ENCODE peak calls at places on chromosomes 11 and 22, in five cellular contexts. W is K562, F is HCT116, M is sigmoid colon, H is transverse colon. A is an unnamed sample.

GRCh38 chr11:9827700-9828099 is 163.8 kb downstream of the SWAP70 start:
- DNase-seq in W (no peak), F (no peak), M (no peak), H (no peak), A (no peak)

GRCh38 chr11:4991066-4991465 is 3.6 kb upstream of the OR51L1 start:
- DNase-seq in W (peak; percentile 60), F (no peak), M (no peak), H (no peak), A (no peak)

GRCh38 chr22:34105461-34106062 is 185.3 kb upstream of the LARGE1 start:
- DNase-seq in W (no peak), F (no peak), M (peak; percentile 76), H (peak; percentile 57), A (no peak)

GRCh38 chr11:27285761-27286160 is 77.3 kb downstream of the CCDC34 start:
- DNase-seq in W (no peak), F (no peak), M (no peak), H (no peak), A (no peak)

GRCh38 chr11:113971506-113972195 is 3.3 kb upstream of the HTR3A start:
- DNase-seq in W (no peak), F (no peak), M (no peak), H (no peak), A (no peak)

GRCh38 chr11:120816711-120817110 is 207.2 kb upstream of the TBCEL start:
- DNase-seq in W (no peak), F (no peak), M (no peak), H (no peak), A (no peak)

GRCh38 chr22:31105282-31105929 is 2.0 kb downstream of the SELENOM start:
- DNase-seq in W (no peak), F (no peak), M (peak; percentile 79), H (no peak), A (no peak)

GRCh38 chr11:91921974-91922373 is 302.6 kb upstream of the FAT3 start:
- DNase-seq in W (no peak), F (no peak), M (no peak), H (no peak), A (no peak)

GRCh38 chr11:103878646-103879045 is 157.8 kb upstream of the DDI1 start:
- DNase-seq in W (no peak), F (no peak), M (no peak), H (no peak), A (no peak)

GRCh38 chr22:45544588-45545170 is 42.0 kb downstream of the FBLN1 start:
- DNase-seq in W (no peak), F (no peak), M (no peak), H (no peak), A (no peak)

GRCh38 chr11:67309661-67310061 is 6.3 kb downstream of the SSH3 start:
- DNase-seq in W (no peak), F (no peak), M (no peak), H (peak; percentile 7), A (no peak)

GRCh38 chr11:34356918-34357645 is 728 bp downstream of the ABTB2 start:
- DNase-seq in W (no peak), F (no peak), M (peak; percentile 83), H (peak; percentile 48), A (peak; percentile 37)

GRCh38 chr11:13321431-13321830 is 43.8 kb downstream of the BMAL1 start:
- DNase-seq in W (no peak), F (no peak), M (no peak), H (no peak), A (no peak)

DNA sequence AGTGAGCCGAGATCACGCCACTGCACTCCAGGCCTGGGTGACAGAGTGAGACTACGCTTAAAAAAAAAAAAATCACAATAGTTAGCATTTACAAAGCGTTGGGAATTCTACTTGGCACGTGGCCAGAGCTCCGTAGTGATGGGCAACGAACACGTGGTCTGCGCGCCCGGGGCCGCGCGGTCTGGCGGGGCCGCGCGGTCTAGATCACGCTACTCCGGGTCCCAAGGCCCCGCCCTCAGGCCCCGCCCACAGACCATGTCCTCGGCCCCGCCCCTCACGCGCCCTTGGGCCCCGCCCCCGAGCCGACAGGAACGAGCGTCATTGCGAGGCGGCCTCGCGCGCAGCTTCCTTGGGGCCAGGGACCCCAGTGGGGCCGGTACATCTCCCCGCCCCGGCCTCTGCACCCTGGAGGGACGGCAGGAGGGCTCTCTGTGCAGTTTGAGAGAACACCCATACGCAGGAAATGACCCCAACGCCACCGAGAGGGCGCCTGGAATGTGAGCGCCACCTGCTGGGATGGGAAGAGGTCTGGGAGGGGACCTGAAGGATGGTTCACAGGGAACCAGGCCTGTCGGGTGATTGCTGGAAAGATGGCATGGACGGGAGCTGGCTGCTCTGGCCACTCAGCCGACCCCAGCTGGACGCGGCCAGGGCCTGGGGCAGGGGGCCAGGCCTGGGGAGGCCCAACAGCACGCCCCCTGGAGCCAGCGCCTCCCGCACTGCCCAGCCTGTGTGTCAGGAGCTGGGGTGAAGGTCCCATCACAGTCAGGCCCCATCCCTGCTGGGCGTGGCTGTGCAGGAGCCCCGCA is 2.0 kb upstream of the PTDSS2 start:
- DNase-seq in W (peak; percentile 96), F (peak; percentile 80), M (peak; percentile 97), H (peak; percentile 97), A (peak; percentile 92)
- TF ChIP-seq POLR2A in W (peak; percentile 84), F (peak; percentile 6), M (peak; percentile 82), H (peak; percentile 76), A (peak; percentile 56)

GRCh38 chr11:119481021-119481666 is 58.2 kb upstream of the THY1 start:
- DNase-seq in W (peak; percentile 87), F (no peak), M (peak; percentile 90), H (peak; percentile 82), A (peak; percentile 92)
- TF ChIP-seq POLR2AphosphoS5 in W (no peak), F (no peak), M (no peak), H (no peak), A (no peak)

DNA sequence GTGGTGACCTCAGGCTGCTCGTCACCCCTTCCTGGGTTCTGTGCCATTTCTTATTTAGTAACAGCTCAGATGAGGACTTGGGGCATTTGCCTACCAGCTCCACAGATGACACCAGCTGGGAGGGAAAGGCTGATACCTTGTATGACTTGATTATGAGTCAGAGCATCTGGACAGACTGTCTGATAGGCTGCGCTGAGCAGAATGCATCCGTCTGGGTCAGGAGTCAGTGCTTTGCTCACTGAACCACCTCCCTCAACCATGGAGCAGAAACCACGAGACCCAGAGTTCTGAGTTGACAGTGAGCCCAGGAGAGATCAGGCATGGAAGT is 6.8 kb downstream of the ST14 start:
- DNase-seq in W (peak; percentile 42), F (peak; percentile 82), M (no peak), H (peak; percentile 78), A (no peak)
- TF ChIP-seq POLR2A in W (no peak), F (no peak), M (no peak), H (peak; percentile 63), A (no peak)

GRCh38 chr11:123062158-123062891 is 389 bp upstream of the HSPA8 start:
- DNase-seq in W (peak; percentile 96), F (peak; percentile 97), M (peak; percentile 100), H (peak; percentile 99), A (peak; percentile 80)

GRCh38 chr11:123062892-123063395 is 1.0 kb upstream of the HSPA8 start:
- DNase-seq in W (no peak), F (no peak), M (no peak), H (no peak), A (no peak)

GRCh38 chr11:123063396-123064267 is 1.7 kb upstream of the HSPA8 start:
- DNase-seq in W (no peak), F (no peak), M (peak; percentile 79), H (peak; percentile 52), A (no peak)

GRCh38 chr11:123060265-123061000 is 1.5 kb downstream of the HSPA8 start:
- DNase-seq in W (no peak), F (no peak), M (no peak), H (peak; percentile 20), A (no peak)

DNA sequence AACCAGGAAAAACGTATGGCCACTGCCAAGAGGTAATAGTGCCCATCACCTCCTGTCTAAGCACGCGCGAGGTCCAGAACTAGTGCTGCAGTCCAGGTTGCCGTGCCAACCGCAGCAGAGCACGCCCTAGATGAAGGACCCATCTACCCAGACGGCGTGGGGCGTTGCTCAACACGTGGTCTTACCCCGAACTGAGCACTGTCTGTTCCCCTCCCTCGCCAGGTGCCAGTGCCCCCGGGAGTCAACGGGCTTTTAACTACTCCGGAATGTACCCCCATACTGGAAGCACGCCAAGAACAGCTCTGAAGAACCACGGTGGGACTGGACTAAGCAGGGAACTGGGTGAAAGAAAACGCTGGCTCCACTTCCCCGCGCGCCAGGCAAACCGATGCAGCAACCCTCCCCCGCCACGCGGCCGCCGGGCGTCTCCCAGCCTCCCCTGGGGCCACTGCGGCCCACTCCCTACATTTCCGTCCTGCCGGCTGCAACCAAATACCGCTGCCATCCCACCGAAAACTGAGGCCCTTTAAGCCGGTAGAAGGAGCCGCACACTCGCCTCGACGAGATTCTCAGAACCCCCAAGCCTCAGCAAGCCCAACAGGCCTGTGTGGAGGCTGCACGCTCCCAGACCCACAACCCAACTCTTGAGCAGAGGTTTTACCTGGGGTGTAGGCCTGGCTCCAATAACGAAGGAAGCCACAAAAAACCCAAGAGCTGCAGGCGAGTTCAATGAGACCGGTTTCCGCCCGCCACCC is at the start of gene HSPA8:
- DNase-seq in W (peak; percentile 32), F (no peak), M (peak; percentile 90), H (peak; percentile 75), A (no peak)
- TF ChIP-seq POLR2AphosphoS5 in W (peak; percentile 96), F (peak; percentile 97), M (peak; percentile 99), H (peak; percentile 98), A (peak; percentile 98)

GRCh38 chr11:119015054-119015611 is 3.0 kb downstream of the RPS25 start:
- DNase-seq in W (peak; percentile 18), F (no peak), M (peak; percentile 7), H (no peak), A (no peak)
- TF ChIP-seq POLR2A in W (peak; percentile 40), F (no peak), M (no peak), H (no peak), A (no peak)

DNA sequence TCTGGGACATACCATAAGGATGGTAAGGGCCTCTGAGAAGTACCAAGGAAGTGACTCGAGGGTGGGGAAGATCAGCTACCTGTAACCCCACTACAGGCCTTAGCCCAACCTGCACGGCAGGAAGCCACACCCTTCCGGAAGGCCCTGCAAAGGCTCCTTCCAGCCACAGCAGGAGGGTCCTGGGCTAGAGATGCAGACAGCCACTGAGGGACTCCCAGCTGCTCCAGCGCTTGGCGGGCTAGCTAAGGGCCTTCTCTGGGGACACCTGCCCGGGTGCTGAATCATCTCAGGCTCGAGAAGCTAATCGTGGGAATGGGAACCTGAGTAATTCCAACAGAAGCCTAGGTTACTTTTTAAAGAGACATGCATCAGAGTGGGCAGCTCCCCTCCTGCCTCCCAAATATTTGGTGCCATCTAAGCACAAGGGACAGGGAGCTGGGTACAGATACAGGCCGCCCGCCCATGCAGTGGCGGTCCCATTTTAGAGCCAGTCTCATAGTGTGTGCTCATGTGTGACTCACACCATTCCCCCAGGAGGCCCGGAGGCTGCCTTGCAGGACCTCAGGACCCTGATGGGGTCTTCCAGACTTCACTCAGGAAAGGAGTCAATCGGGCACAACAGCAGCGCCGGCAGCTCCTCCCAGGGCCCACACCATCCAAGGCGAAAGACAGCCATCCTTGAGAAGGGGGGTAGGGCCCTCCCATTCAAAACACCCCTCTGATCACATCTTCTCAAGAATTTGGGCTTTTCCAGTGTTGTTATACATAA is 8.0 kb downstream of the MYH9 start:
- DNase-seq in W (no peak), F (no peak), M (no peak), H (no peak), A (no peak)
- TF ChIP-seq POLR2AphosphoS5 in W (no peak), F (no peak), M (peak; percentile 38), H (no peak), A (peak; percentile 50)

A was measured in GM12891.